ENCODE peak calls at places on chromosomes 4 and X, in four cellular contexts. W, X, A and J are unnamed samples.

GRCh38 chr4:30717208-30718020 is 2.8 kb upstream of the PCDH7 start:
- DNase-seq in W (peak; percentile 86), X (no peak), A (peak; percentile 66), J (no peak)

GRCh38 chrX:80388206-80388605 is 32.0 kb upstream of the TENT5D start:
- DNase-seq in W (no peak), X (no peak), A (peak; percentile 15), J (no peak)

GRCh38 chr4:118948545-118949144 is 60.0 kb downstream of the SYNPO2 start:
- DNase-seq in W (no peak), X (no peak), A (peak; percentile 34), J (peak; percentile 39)

GRCh38 chr4:4386736-4387392 is at the start of gene NSG1:
- DNase-seq in W (peak; percentile 50), X (no peak), A (peak; percentile 14), J (no peak)

GRCh38 chr4:144174401-144175067 is 34.0 kb upstream of the GYPA start:
- DNase-seq in W (peak; percentile 58), X (peak; percentile 17), A (peak; percentile 69), J (no peak)

GRCh38 chrX:1893758-1894294 is 279.0 kb downstream of the ASMT start:
- DNase-seq in W (no peak), X (no peak), A (no peak), J (no peak)

GRCh38 chrX:66110112-66110511 is 53.9 kb upstream of the HEPH start:
- DNase-seq in W (no peak), X (peak; percentile 0), A (peak; percentile 39), J (no peak)

GRCh38 chr4:15778191-15778741 is at the start of gene CD38:
- DNase-seq in W (no peak), X (no peak), A (no peak), J (no peak)

GRCh38 chrX:134670241-134670811 is 12.1 kb upstream of the PLAC1 start:
- DNase-seq in W (peak; percentile 92), X (no peak), A (peak; percentile 64), J (peak; percentile 67)

GRCh38 chr4:10694151-10694825 is 9.7 kb upstream of the CLNK start:
- DNase-seq in W (peak; percentile 9), X (no peak), A (no peak), J (no peak)

GRCh38 chr4:47623916-47624554 is 139.0 kb downstream of the ATP10D start:
- DNase-seq in W (peak; percentile 80), X (no peak), A (no peak), J (no peak)

GRCh38 chr4:3465698-3466671 is 2.9 kb downstream of the DOK7 start:
- DNase-seq in W (no peak), X (no peak), A (peak; percentile 9), J (no peak)

GRCh38 chrX:134377537-134377936 is 82.4 kb upstream of the HPRT1 start:
- DNase-seq in W (peak; percentile 55), X (no peak), A (peak; percentile 54), J (no peak)

GRCh38 chrX:104697264-104697663 is 131.3 kb downstream of the IL1RAPL2 start:
- DNase-seq in W (peak; percentile 35), X (no peak), A (peak; percentile 13), J (no peak)

GRCh38 chr4:61555789-61556188 is 355.7 kb downstream of the ADGRL3 start:
- DNase-seq in W (peak; percentile 87), X (no peak), A (no peak), J (peak; percentile 28)

GRCh38 chr4:65287071-65287470 is 383.2 kb downstream of the EPHA5 start:
- DNase-seq in W (no peak), X (no peak), A (no peak), J (no peak)

GRCh38 chr4:112994732-112995131 is 54.7 kb upstream of the ANK2 start:
- DNase-seq in W (no peak), X (no peak), A (no peak), J (no peak)

GRCh38 chrX:15336023-15336413 is 695 bp upstream of the PIGA start:
- DNase-seq in W (peak; percentile 69), X (peak; percentile 2), A (peak; percentile 71), J (peak; percentile 29)

GRCh38 chr4:176548571-176548970 is 228.8 kb downstream of the SPCS3 start:
- DNase-seq in W (peak; percentile 85), X (peak; percentile 13), A (peak; percentile 75), J (peak; percentile 39)

GRCh38 chr4:186765673-186766546 is 42.3 kb upstream of the FAT1 start:
- DNase-seq in W (peak; percentile 27), X (no peak), A (no peak), J (no peak)

GRCh38 chrX:10756365-10756915 is 136.1 kb upstream of the MID1 start:
- DNase-seq in W (peak; percentile 96), X (no peak), A (peak; percentile 87), J (peak; percentile 82)

GRCh38 chr4:149896428-149896827 is 80.8 kb upstream of the IQCM start:
- DNase-seq in W (peak; percentile 53), X (peak; percentile 24), A (peak; percentile 53), J (no peak)

GRCh38 chr4:2591189-2591588 is 54.7 kb downstream of the FAM193A start:
- DNase-seq in W (peak; percentile 46), X (peak; percentile 1), A (peak; percentile 16), J (no peak)

GRCh38 chr4:176789955-176790354 is 2.8 kb downstream of the VEGFC start:
- DNase-seq in W (peak; percentile 71), X (no peak), A (peak; percentile 92), J (peak; percentile 42)

GRCh38 chr4:184193556-184194525 is 23.8 kb downstream of the ENPP6 start:
- DNase-seq in W (no peak), X (no peak), A (no peak), J (no peak)

GRCh38 chr4:28369504-28369903 is 1508.9 kb downstream of the STIM2 start:
- DNase-seq in W (peak; percentile 13), X (no peak), A (peak; percentile 56), J (no peak)

GRCh38 chrX:41145920-41146608 is 60.8 kb downstream of the USP9X start:
- DNase-seq in W (peak; percentile 92), X (peak; percentile 81), A (peak; percentile 95), J (peak; percentile 34)

GRCh38 chrX:17617794-17618193 is 119.5 kb upstream of the SCML1 start:
- DNase-seq in W (peak; percentile 66), X (no peak), A (no peak), J (no peak)

GRCh38 chr4:2867758-2868491 is 24.3 kb downstream of the ADD1 start:
- DNase-seq in W (peak; percentile 34), X (no peak), A (no peak), J (no peak)

GRCh38 chr4:150257338-150257737 is 179.1 kb downstream of the DCLK2 start:
- DNase-seq in W (no peak), X (no peak), A (no peak), J (no peak)

GRCh38 chrX:24146283-24146865 is 3.2 kb upstream of the ZFX start:
- DNase-seq in W (no peak), X (no peak), A (no peak), J (no peak)

GRCh38 chr4:130722370-130722769 is 1626.4 kb downstream of the C4orf33 start:
- DNase-seq in W (no peak), X (no peak), A (peak; percentile 7), J (no peak)

GRCh38 chr4:25484243-25484721 is 107.2 kb downstream of the ANAPC4 start:
- DNase-seq in W (peak; percentile 82), X (no peak), A (no peak), J (peak; percentile 50)

GRCh38 chrX:71282514-71283408 is 674 bp upstream of the NONO start:
- DNase-seq in W (peak; percentile 66), X (no peak), A (peak; percentile 46), J (peak; percentile 51)

GRCh38 chr4:6052679-6053078 is 34.4 kb upstream of the C4orf50 start:
- DNase-seq in W (no peak), X (no peak), A (no peak), J (no peak)

GRCh38 chr4:80335226-80335553 is 340 bp upstream of the CFAP299 start:
- DNase-seq in W (no peak), X (no peak), A (no peak), J (no peak)

GRCh38 chr4:80334568-80334967 is 962 bp upstream of the CFAP299 start:
- DNase-seq in W (no peak), X (no peak), A (no peak), J (no peak)

GRCh38 chr4:80336582-80336981 is 1.1 kb downstream of the CFAP299 start:
- DNase-seq in W (peak; percentile 44), X (no peak), A (peak; percentile 42), J (peak; percentile 7)

GRCh38 chr4:80333121-80333520 is 2.4 kb upstream of the CFAP299 start:
- DNase-seq in W (no peak), X (no peak), A (no peak), J (no peak)

GRCh38 chr4:80335554-80336358 is at the start of gene CFAP299:
- DNase-seq in W (peak; percentile 87), X (peak; percentile 42), A (peak; percentile 86), J (peak; percentile 63)
- TF ChIP-seq CTCF in W (peak; percentile 50), X (peak; percentile 66), A (peak; percentile 32), J (peak; percentile 75)

GRCh38 chr4:76246025-76246424 is 5.5 kb upstream of the FAM47E start:
- DNase-seq in W (no peak), X (no peak), A (no peak), J (no peak)
- TF ChIP-seq CTCF in W (no peak), X (no peak), A (no peak), J (no peak)

DNA sequence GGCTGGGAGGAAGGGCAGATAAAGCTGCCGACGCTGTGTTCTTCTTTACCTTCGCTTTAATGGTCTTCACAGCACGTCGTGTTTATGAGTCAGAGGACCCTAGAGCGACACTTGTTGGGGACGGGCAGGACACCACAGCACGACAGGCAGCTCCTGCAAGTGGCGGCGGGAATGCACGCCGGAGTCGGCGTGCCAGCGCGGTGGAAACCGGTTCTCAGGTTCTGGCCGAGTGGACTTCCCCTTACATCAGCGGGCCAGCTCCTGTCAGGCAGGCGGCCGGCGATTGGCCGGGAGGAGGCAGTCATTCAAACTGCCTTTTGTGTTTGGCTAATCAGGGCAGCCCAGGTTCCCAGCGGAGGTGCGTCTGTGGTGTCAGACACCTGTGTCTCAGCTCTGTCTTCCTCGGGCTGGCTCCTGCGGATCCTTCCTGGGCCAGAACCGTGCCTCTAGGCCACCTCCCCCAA is 150.9 kb downstream of the SHROOM3 start:
- DNase-seq in W (peak; percentile 83), X (no peak), A (no peak), J (no peak)
- TF ChIP-seq CTCF in W (no peak), X (no peak), A (no peak), J (peak; percentile 13)

GRCh38 chr4:166165829-166166420 is 292.9 kb downstream of the TLL1 start:
- DNase-seq in W (peak; percentile 66), X (peak; percentile 27), A (peak; percentile 82), J (peak; percentile 35)

GRCh38 chr4:166172619-166173018 is 299.6 kb downstream of the TLL1 start:
- DNase-seq in W (no peak), X (no peak), A (no peak), J (no peak)

GRCh38 chr4:166174717-166175510 is 301.9 kb downstream of the TLL1 start:
- DNase-seq in W (peak; percentile 45), X (no peak), A (peak; percentile 3), J (no peak)

DNA sequence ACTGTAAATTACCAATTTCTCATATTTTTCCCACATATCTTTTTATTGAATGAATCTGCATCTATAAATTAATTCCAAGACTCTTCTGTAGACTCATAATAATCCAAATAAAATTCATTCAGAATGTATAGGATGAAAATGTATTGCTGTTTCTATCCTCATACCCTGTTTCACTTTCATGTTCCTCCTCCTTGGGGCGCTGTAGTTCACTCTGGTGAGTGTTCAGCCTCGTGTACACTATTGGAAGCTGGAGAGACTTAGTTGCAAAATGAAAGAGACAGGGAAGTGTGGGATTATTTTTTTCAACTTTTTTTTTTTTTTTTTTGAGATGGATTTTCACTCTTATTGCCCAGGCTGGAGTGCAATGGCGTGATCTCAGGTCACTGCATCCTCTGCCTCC is 296.1 kb downstream of the TLL1 start:
- DNase-seq in W (no peak), X (no peak), A (peak; percentile 10), J (no peak)
- TF ChIP-seq CTCF in W (peak; percentile 23), X (peak; percentile 31), A (peak; percentile 38), J (peak; percentile 14)

GRCh38 chr4:40662962-40663604 is 33.4 kb upstream of the RBM47 start:
- DNase-seq in W (peak; percentile 89), X (peak; percentile 33), A (peak; percentile 89), J (peak; percentile 75)
- TF ChIP-seq CTCF in W (no peak), X (no peak), A (no peak), J (no peak)